ENCODE peak calls at places on chromosomes 3 and 15, in five cellular contexts. I is cardiac fibroblast, C is A172, V is progenitor cell of endocrine pancreas, J is Calu3. T is an unnamed sample.

GRCh38 chr3:40690696-40691597 is 166.2 kb downstream of the ZNF621 start:
- DNase-seq in C (no peak), V (no peak), J (no peak), I (peak), T (no peak)

GRCh38 chr3:197749601-197750395 is at the start of gene FYTTD1:
- DNase-seq in V (peak), J (peak), I (peak), C (peak), T (peak)

GRCh38 chr3:132637590-132637989 is 22.0 kb downstream of the ACAD11 start:
- DNase-seq in V (no peak), C (peak), J (no peak), I (peak), T (peak)

GRCh38 chr3:138593488-138594149 is 441 bp downstream of the CEP70 start:
- DNase-seq in J (peak), C (no peak), V (peak), I (peak), T (no peak)

GRCh38 chr15:45307230-45307924 is 55.3 kb downstream of the SLC28A2 start:
- DNase-seq in I (peak), C (peak), V (no peak), J (peak), T (peak)

GRCh38 chr3:44171891-44172290 is 69.8 kb upstream of the TOPAZ1 start:
- DNase-seq in C (no peak), J (no peak), V (no peak), I (no peak), T (no peak)

GRCh38 chr3:48504051-48504946 is at the start of gene SHISA5:
- DNase-seq in I (peak), C (peak), J (peak), V (peak), T (no peak)

GRCh38 chr3:87132801-87133200 is 94.3 kb upstream of the CHMP2B start:
- DNase-seq in J (no peak), I (peak), V (no peak), C (no peak), T (no peak)

GRCh38 chr3:55514962-55515361 is 27.9 kb upstream of the WNT5A start:
- DNase-seq in C (no peak), J (no peak), V (no peak), I (no peak), T (no peak)

GRCh38 chr3:52054689-52055511 is 1.5 kb downstream of the DUSP7 start:
- DNase-seq in C (no peak), J (no peak), V (no peak), I (no peak), T (no peak)

GRCh38 chr15:77541421-77542181 is 91.1 kb downstream of the LINGO1 start:
- DNase-seq in I (peak), V (no peak), C (no peak), J (no peak), T (no peak)

GRCh38 chr3:72977463-72977862 is 19.1 kb upstream of the PPP4R2 start:
- DNase-seq in I (no peak), C (no peak), V (no peak), J (no peak), T (no peak)

GRCh38 chr3:127721536-127721935 is 48.8 kb downstream of the ABTB1 start:
- DNase-seq in V (no peak), C (no peak), I (no peak), J (no peak), T (no peak)

GRCh38 chr3:142356818-142357217 is 91.0 kb downstream of the XRN1 start:
- DNase-seq in V (no peak), C (no peak), J (no peak), I (no peak), T (no peak)

GRCh38 chr3:197427013-197427412 is 128.6 kb upstream of the DLG1 start:
- DNase-seq in I (peak), C (no peak), J (no peak), V (no peak), T (no peak)

GRCh38 chr3:113698891-113699465 is 2.5 kb upstream of the USF3 start:
- DNase-seq in C (no peak), I (peak), J (peak), V (no peak), T (no peak)

GRCh38 chr3:42692667-42693529 is 7.6 kb downstream of the KLHL40 start:
- DNase-seq in C (no peak), V (no peak), J (no peak), I (no peak), T (no peak)

GRCh38 chr3:134205426-134205825 is 45.2 kb downstream of the RYK start:
- DNase-seq in J (no peak), C (no peak), I (no peak), V (no peak), T (no peak)

GRCh38 chr15:70035051-70035718 is 62.5 kb downstream of the TLE3 start:
- DNase-seq in V (no peak), C (no peak), J (no peak), I (no peak), T (no peak)

GRCh38 chr15:62998262-62998909 is 44.2 kb upstream of the TPM1 start:
- DNase-seq in I (no peak), J (no peak), C (no peak), V (no peak), T (no peak)

T was measured in HTR-8/SVneo.